ENCODE peak calls at places on chromosomes 1 and 21, in six cellular contexts. N is mesendoderm, F is neuronal stem cell, I is IMR-90, B is mesenchymal stem cell, Y is trophoblast cell. W is an unnamed sample.

GRCh38 chr1:226973898-226974543 is 33.9 kb downstream of the COQ8A start:
- DNase-seq in N (peak; percentile 22), F (no peak), I (peak; percentile 24), B (peak; percentile 42), Y (peak; percentile 35), W (no peak)

GRCh38 chr1:30661311-30661710 is 62.1 kb downstream of the MATN1 start:
- DNase-seq in N (no peak), F (no peak), I (no peak), B (no peak), Y (no peak), W (no peak)

GRCh38 chr1:156491151-156491949 is 9.2 kb downstream of the MEF2D start:
- DNase-seq in N (peak; percentile 45), F (no peak), I (no peak), B (no peak), Y (no peak), W (no peak)

GRCh38 chr1:172600615-172601014 is 58.3 kb upstream of the FASLG start:
- DNase-seq in N (peak; percentile 60), F (no peak), I (no peak), B (no peak), Y (peak; percentile 75), W (no peak)

GRCh38 chr1:215704089-215704860 is 137.2 kb downstream of the KCTD3 start:
- DNase-seq in N (no peak), F (no peak), I (peak; percentile 66), B (peak; percentile 42), Y (no peak), W (no peak)

GRCh38 chr1:109947582-109948284 is 36.8 kb upstream of the AHCYL1 start:
- DNase-seq in N (peak; percentile 42), F (no peak), I (no peak), B (no peak), Y (no peak), W (no peak)

GRCh38 chr1:246297314-246298273 is 209.5 kb downstream of the SMYD3 start:
- DNase-seq in N (no peak), F (no peak), I (peak; percentile 40), B (no peak), Y (no peak), W (no peak)

GRCh38 chr1:145845144-145845513 is 301 bp upstream of the NUDT17 start:
- DNase-seq in N (no peak), F (no peak), I (no peak), B (no peak), Y (no peak), W (no peak)

GRCh38 chr1:245311887-245312286 is 157.1 kb downstream of the KIF26B start:
- DNase-seq in N (peak; percentile 16), F (no peak), I (no peak), B (no peak), Y (no peak), W (no peak)

GRCh38 chr1:51236548-51237312 is 657 bp downstream of the RNF11 start:
- DNase-seq in N (peak; percentile 51), F (peak; percentile 23), I (peak; percentile 39), B (peak; percentile 77), Y (peak; percentile 12), W (peak; percentile 67)

GRCh38 chr1:183461350-183461749 is 10.9 kb upstream of the SMG7 start:
- DNase-seq in N (peak; percentile 92), F (no peak), I (no peak), B (no peak), Y (peak; percentile 85), W (no peak)

GRCh38 chr1:54227091-54227602 is 27.2 kb downstream of the MRPL37 start:
- DNase-seq in N (no peak), F (no peak), I (peak; percentile 51), B (peak; percentile 73), Y (peak; percentile 76), W (no peak)

GRCh38 chr1:107076846-107077245 is 20.4 kb downstream of the PRMT6 start:
- DNase-seq in N (peak; percentile 72), F (no peak), I (peak; percentile 79), B (no peak), Y (no peak), W (peak; percentile 10)

GRCh38 chr1:7117599-7118281 is 332.5 kb downstream of the CAMTA1 start:
- DNase-seq in N (peak; percentile 82), F (no peak), I (peak; percentile 94), B (peak; percentile 25), Y (peak; percentile 57), W (peak; percentile 5)

GRCh38 chr1:218408942-218409341 is 63.8 kb downstream of the TGFB2 start:
- DNase-seq in N (peak; percentile 43), F (no peak), I (no peak), B (no peak), Y (no peak), W (no peak)

GRCh38 chr21:45974073-45975016 is 7.2 kb upstream of the COL6A1 start:
- DNase-seq in N (peak; percentile 92), F (no peak), I (peak; percentile 82), B (peak; percentile 95), Y (no peak), W (peak; percentile 78)

GRCh38 chr1:209657140-209657879 is 5.1 kb upstream of the LAMB3 start:
- DNase-seq in N (no peak), F (no peak), I (no peak), B (peak; percentile 83), Y (peak; percentile 95), W (no peak)

GRCh38 chr1:94417962-94418663 is at the start of gene ABCD3:
- DNase-seq in N (peak; percentile 97), F (peak; percentile 95), I (peak; percentile 97), B (peak; percentile 97), Y (peak; percentile 96), W (peak; percentile 59)
- H3K18ac ChIP-seq in N (peak within 1 kb of the TSS; percentile 65), F (peak within 1 kb of the TSS; percentile 99), I (peak within 1 kb of the TSS; percentile 84), B (peak within 1 kb of the TSS; percentile 79), Y (peak within 1 kb of the TSS; percentile 90), W (peak within 1 kb of the TSS; percentile 94)

GRCh38 chr1:151425103-151425502 is 25.7 kb downstream of the PSMB4 start:
- DNase-seq in N (no peak), F (no peak), I (no peak), B (no peak), Y (no peak), W (no peak)
- H3K4me3 ChIP-seq in N (no peak overlapping the region), F (no peak overlapping the region), I (no peak overlapping the region), B (no peak overlapping the region), Y (no peak overlapping the region), W (no peak overlapping the region)

DNA sequence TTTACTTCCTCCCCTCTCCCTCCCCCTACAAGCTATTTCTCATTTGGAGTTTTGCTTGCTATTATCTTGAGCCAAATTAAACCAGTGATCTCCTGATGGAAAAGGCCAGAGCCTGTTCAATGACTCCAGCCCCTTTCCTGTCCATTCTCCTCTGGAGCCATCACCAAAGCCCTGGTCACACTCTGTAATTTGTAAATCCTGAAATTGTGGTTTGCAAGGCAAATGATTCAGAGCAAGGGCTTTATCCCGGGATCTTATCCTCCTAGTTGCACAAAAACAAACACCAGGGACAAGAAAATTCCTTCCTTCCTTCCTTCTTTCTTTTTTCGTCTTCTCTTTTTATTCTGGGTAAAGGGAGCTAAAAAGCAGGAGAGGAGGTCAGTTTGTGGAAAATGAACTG is 366.1 kb upstream of the ST6GALNAC5 start:
- DNase-seq in N (peak; percentile 34), F (peak; percentile 38), I (no peak), B (no peak), Y (no peak), W (no peak)
- H3K18ac ChIP-seq in N (peak overlapping the region; percentile 64), F (no peak overlapping the region), I (no peak overlapping the region), B (no peak overlapping the region), Y (no peak overlapping the region), W (no peak overlapping the region)

DNA sequence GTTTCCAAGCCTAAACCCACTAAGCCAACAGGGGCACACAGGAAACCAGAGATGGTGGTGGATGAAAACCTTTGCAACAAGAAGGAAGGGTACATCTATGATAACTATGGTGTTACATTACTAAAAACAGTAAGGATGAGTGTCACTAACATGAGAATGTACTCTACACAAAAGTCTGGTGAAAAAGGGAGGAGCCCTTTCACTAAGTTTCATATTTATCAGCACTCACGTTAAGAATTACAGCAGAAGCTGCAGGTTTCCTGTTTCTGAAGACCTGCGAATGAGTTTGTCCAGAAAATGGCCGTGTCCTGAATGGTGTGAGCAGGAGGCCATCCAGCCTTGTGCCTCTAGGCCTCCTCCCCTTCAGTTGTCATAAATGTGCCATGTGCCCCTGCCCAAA is 17.8 kb downstream of the ABCG1 start:
- DNase-seq in N (no peak), F (no peak), I (no peak), B (no peak), Y (no peak), W (no peak)
- H3K4me3 ChIP-seq in N (no peak overlapping the region), F (no peak overlapping the region), I (no peak overlapping the region), B (no peak overlapping the region), Y (no peak overlapping the region), W (no peak overlapping the region)

GRCh38 chr1:214623430-214623829 is 20.4 kb downstream of the CENPF start:
- DNase-seq in N (no peak), F (no peak), I (no peak), B (no peak), Y (no peak), W (no peak)
- H3K18ac ChIP-seq in N (no peak overlapping the region), F (no peak overlapping the region), I (no peak overlapping the region), B (peak overlapping the region; percentile 9), Y (no peak overlapping the region), W (no peak overlapping the region)

GRCh38 chr1:221739018-221739676 is 2.7 kb downstream of the DUSP10 start:
- DNase-seq in N (no peak), F (no peak), I (no peak), B (no peak), Y (no peak), W (no peak)
- H3K4me3 ChIP-seq in N (no peak overlapping the region), F (no peak overlapping the region), I (peak overlapping the region; percentile 74), B (no peak overlapping the region), Y (peak overlapping the region; percentile 21), W (no peak overlapping the region)

GRCh38 chr21:41507521-41508414 is at the start of gene TMPRSS2:
- DNase-seq in N (peak; percentile 61), F (peak; percentile 30), I (no peak), B (no peak), Y (no peak), W (peak; percentile 78)
- H3K18ac ChIP-seq in N (peak within 1 kb of the TSS; percentile 33), F (peak within 1 kb of the TSS; percentile 91), I (no peak within 1 kb of the TSS), B (no peak within 1 kb of the TSS), Y (no peak within 1 kb of the TSS), W (peak within 1 kb of the TSS; percentile 96)

DNA sequence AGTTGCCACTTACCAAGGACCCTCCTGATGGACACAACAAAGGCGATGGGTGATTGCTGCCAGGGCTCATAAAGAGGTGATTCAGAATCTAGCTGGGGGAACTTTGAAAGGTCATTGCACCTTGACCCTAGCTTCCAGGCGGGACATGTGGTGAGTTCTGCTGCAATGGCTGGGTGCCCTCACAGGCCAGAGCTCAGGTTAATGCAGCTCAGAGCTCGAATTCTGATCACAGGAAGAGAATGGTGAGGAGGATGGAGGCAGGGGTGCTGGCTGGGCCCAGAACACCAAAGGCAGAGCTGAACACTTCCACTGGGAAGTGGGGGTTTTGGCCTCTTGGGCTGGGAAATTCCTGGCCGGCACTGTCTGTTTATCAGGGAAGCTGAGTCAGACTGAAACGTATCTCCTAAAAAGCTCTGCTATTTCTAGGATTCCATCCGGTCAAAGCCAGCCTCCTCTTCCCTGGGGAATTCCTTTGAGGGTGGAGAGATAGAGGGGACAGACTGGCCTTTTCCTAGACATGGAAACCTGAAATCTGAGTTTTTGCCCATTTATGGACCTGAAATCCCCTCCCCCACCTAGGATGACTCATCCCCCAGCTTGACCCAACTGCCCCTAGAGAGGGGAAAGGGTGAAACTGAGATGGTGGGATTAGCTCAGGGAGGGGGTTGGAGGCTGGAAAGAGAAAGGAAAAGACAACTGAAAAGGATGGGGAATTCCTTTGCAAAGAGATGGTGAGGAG is 27.2 kb downstream of the NUAK2 start:
- DNase-seq in N (peak; percentile 97), F (peak; percentile 86), I (peak; percentile 99), B (peak; percentile 99), Y (peak; percentile 90), W (peak; percentile 56)
- H3K4me3 ChIP-seq in N (no peak overlapping the region), F (no peak overlapping the region), I (no peak overlapping the region), B (peak overlapping the region; percentile 10), Y (no peak overlapping the region), W (peak overlapping the region; percentile 30)

W was measured in H1.